ENCODE peak calls at places on chromosomes 2 and 18, in six cellular contexts. One of them, this sample, is unnamed.

GRCh38 chr18:63320690-63321265 is 1.2 kb upstream of the BCL2 start:
- DNase-seq in NCI-H460: no peak
- DNase-seq in aorta: peak
- DNase-seq in heart left ventricle: peak
- DNase-seq in AG20443: no peak
- DNase-seq in heart right ventricle: peak
- DNase-seq in this sample: peak

GRCh38 chr18:36693931-36694661 is 134.7 kb downstream of the TPGS2 start:
- DNase-seq in aorta: no peak
- DNase-seq in heart left ventricle: no peak
- DNase-seq in NCI-H460: no peak
- DNase-seq in AG20443: peak
- DNase-seq in heart right ventricle: no peak
- DNase-seq in this sample: no peak

GRCh38 chr2:223563462-223563861 is 38.7 kb downstream of the SCG2 start:
- DNase-seq in NCI-H460: peak
- DNase-seq in aorta: no peak
- DNase-seq in heart right ventricle: no peak
- DNase-seq in heart left ventricle: no peak
- DNase-seq in AG20443: peak
- DNase-seq in this sample: no peak

GRCh38 chr18:3213231-3214059 is 6.3 kb downstream of the MYOM1 start:
- DNase-seq in NCI-H460: no peak
- DNase-seq in aorta: no peak
- DNase-seq in heart right ventricle: no peak
- DNase-seq in heart left ventricle: no peak
- DNase-seq in AG20443: no peak
- DNase-seq in this sample: no peak

GRCh38 chr18:79801641-79802040 is 3.9 kb downstream of the KCNG2 start:
- DNase-seq in aorta: peak
- DNase-seq in NCI-H460: no peak
- DNase-seq in heart left ventricle: no peak
- DNase-seq in heart right ventricle: no peak
- DNase-seq in AG20443: no peak
- DNase-seq in this sample: no peak

GRCh38 chr2:170344663-170345099 is 166.7 kb downstream of the MYO3B start:
- DNase-seq in heart left ventricle: no peak
- DNase-seq in heart right ventricle: no peak
- DNase-seq in AG20443: no peak
- DNase-seq in NCI-H460: no peak
- DNase-seq in aorta: no peak
- DNase-seq in this sample: no peak

GRCh38 chr2:101162561-101163330 is 11.6 kb upstream of the TBC1D8 start:
- DNase-seq in heart right ventricle: no peak
- DNase-seq in heart left ventricle: no peak
- DNase-seq in AG20443: no peak
- DNase-seq in aorta: no peak
- DNase-seq in NCI-H460: no peak
- DNase-seq in this sample: no peak

GRCh38 chr2:241271641-241272297 is 43.7 kb downstream of the HDLBP start:
- DNase-seq in aorta: peak
- DNase-seq in NCI-H460: peak
- DNase-seq in heart right ventricle: peak
- DNase-seq in AG20443: peak
- DNase-seq in heart left ventricle: peak
- DNase-seq in this sample: peak

GRCh38 chr2:134498654-134499053 is 220.1 kb downstream of the TMEM163 start:
- DNase-seq in heart left ventricle: no peak
- DNase-seq in NCI-H460: no peak
- DNase-seq in heart right ventricle: no peak
- DNase-seq in aorta: no peak
- DNase-seq in AG20443: no peak
- DNase-seq in this sample: no peak

GRCh38 chr18:76979906-76980305 is 152.7 kb downstream of the MBP start:
- DNase-seq in AG20443: no peak
- DNase-seq in aorta: no peak
- DNase-seq in heart left ventricle: no peak
- DNase-seq in heart right ventricle: no peak
- DNase-seq in NCI-H460: no peak
- DNase-seq in this sample: no peak

GRCh38 chr2:18998492-18998891 is 359.9 kb downstream of the OSR1 start:
- DNase-seq in AG20443: no peak
- DNase-seq in aorta: no peak
- DNase-seq in heart right ventricle: no peak
- DNase-seq in NCI-H460: no peak
- DNase-seq in heart left ventricle: no peak
- DNase-seq in this sample: no peak

GRCh38 chr2:133452561-133452960 is 115.7 kb downstream of the NCKAP5 start:
- DNase-seq in heart left ventricle: no peak
- DNase-seq in NCI-H460: no peak
- DNase-seq in heart right ventricle: no peak
- DNase-seq in AG20443: no peak
- DNase-seq in aorta: no peak
- DNase-seq in this sample: no peak

This sample was measured in effector CD4-positive, alpha-beta T cell.